ENCODE peak calls at places on chromosomes 13 and 19, in five cellular contexts. A, C, T, N and Z are unnamed samples.
A peak's percentile ranks its signal among the peaks of the same experiment; 100 is the strongest.

GRCh38 chr19:46489445-46490272 is 6.0 kb downstream of the PNMA8B start:
- DNase-seq in A (no peak), C (no peak), T (peak; percentile 51), N (peak; percentile 71), Z (no peak)

GRCh38 chr19:40578442-40578908 is 1.8 kb downstream of the SHKBP1 start:
- DNase-seq in A (peak; percentile 34), C (no peak), T (peak; percentile 31), N (no peak), Z (peak; percentile 82)

GRCh38 chr13:76338003-76338402 is 548.2 kb downstream of the KCTD12 start:
- DNase-seq in A (no peak), C (no peak), T (no peak), N (no peak), Z (no peak)

GRCh38 chr13:96020155-96020575 is 33.0 kb downstream of the UGGT2 start:
- DNase-seq in A (peak; percentile 14), C (no peak), T (peak; percentile 79), N (peak; percentile 65), Z (peak; percentile 82)

GRCh38 chr13:36850790-36851438 is 31.9 kb downstream of the RFXAP start:
- DNase-seq in A (peak; percentile 29), C (no peak), T (no peak), N (no peak), Z (no peak)

GRCh38 chr13:94390881-94391280 is 88.6 kb downstream of the DCT start:
- DNase-seq in A (no peak), C (no peak), T (peak; percentile 16), N (no peak), Z (no peak)

GRCh38 chr13:19888799-19889198 is 25.4 kb upstream of the ZMYM5 start:
- DNase-seq in A (no peak), C (no peak), T (peak; percentile 38), N (no peak), Z (peak; percentile 45)

GRCh38 chr13:82803341-82803740 is 1078.9 kb downstream of the SLITRK1 start:
- DNase-seq in A (no peak), C (no peak), T (no peak), N (no peak), Z (no peak)

GRCh38 chr19:4515732-4516131 is 2.6 kb downstream of the PLIN4 start:
- DNase-seq in A (no peak), C (no peak), T (no peak), N (no peak), Z (no peak)

GRCh38 chr19:35890113-35890650 is 10.2 kb downstream of the NFKBID start:
- DNase-seq in A (no peak), C (no peak), T (no peak), N (no peak), Z (no peak)

GRCh38 chr13:23766939-23767338 is 122.3 kb downstream of the MIPEP start:
- DNase-seq in A (no peak), C (no peak), T (no peak), N (no peak), Z (no peak)

GRCh38 chr13:46535822-46536221 is 17.1 kb upstream of the LRCH1 start:
- DNase-seq in A (no peak), C (no peak), T (no peak), N (no peak), Z (no peak)

GRCh38 chr13:21673592-21674270 is 2.9 kb downstream of the FGF9 start:
- DNase-seq in A (peak; percentile 79), C (peak; percentile 27), T (no peak), N (no peak), Z (peak; percentile 30)

GRCh38 chr19:31253816-31254551 is 95.3 kb downstream of the TSHZ3 start:
- DNase-seq in A (no peak), C (no peak), T (peak; percentile 45), N (no peak), Z (no peak)

GRCh38 chr13:59178344-59178743 is 985.4 kb downstream of the DIAPH3 start:
- DNase-seq in A (no peak), C (no peak), T (peak; percentile 8), N (peak; percentile 4), Z (no peak)

GRCh38 chr13:46666727-46667456 is 113.9 kb downstream of the LRCH1 start:
- DNase-seq in A (peak; percentile 45), C (no peak), T (no peak), N (no peak), Z (no peak)

GRCh38 chr19:43525836-43526771 is 897 bp downstream of the ETHE1 start:
- DNase-seq in A (no peak), C (no peak), T (peak; percentile 5), N (no peak), Z (peak; percentile 61)

GRCh38 chr19:2594319-2594718 is 108.2 kb downstream of the GNG7 start:
- DNase-seq in A (no peak), C (no peak), T (no peak), N (no peak), Z (no peak)

GRCh38 chr19:54271106-54271505 is 9.8 kb downstream of the LILRB2 start:
- DNase-seq in A (no peak), C (no peak), T (no peak), N (no peak), Z (no peak)

GRCh38 chr19:5170329-5170745 is 170.3 kb downstream of the PTPRS start:
- DNase-seq in A (peak; percentile 20), C (peak; percentile 20), T (no peak), N (no peak), Z (no peak)

GRCh38 chr19:6833166-6833790 is 54.1 kb upstream of the ADGRE1 start:
- DNase-seq in A (no peak), C (no peak), T (no peak), N (no peak), Z (no peak)

GRCh38 chr19:4369888-4370260 is 26.5 kb downstream of the MPND start:
- DNase-seq in A (peak; percentile 69), C (peak; percentile 66), T (peak; percentile 40), N (no peak), Z (no peak)

GRCh38 chr13:43865892-43866291 is 13.6 kb downstream of the CCDC122 start:
- DNase-seq in A (no peak), C (no peak), T (peak; percentile 17), N (no peak), Z (peak; percentile 84)

GRCh38 chr19:29565171-29565570 is 39.4 kb downstream of the VSTM2B start:
- DNase-seq in A (no peak), C (no peak), T (no peak), N (no peak), Z (no peak)